ENCODE peak calls at places on chromosomes 4 and X, in eight cellular contexts. C, S, E, T, B, G, Q and A are unnamed samples.

GRCh38 chrX:134676440-134676839 is 18.2 kb upstream of the PLAC1 start:
- DNase-seq in E (no peak), Q (no peak), B (no peak), G (peak; percentile 46), T (no peak), S (no peak), C (no peak), A (no peak)

GRCh38 chr4:155526452-155527169 is 140.0 kb upstream of the GUCY1A1 start:
- DNase-seq in B (no peak), S (no peak), C (no peak), E (no peak), Q (no peak), T (no peak), G (no peak), A (no peak)

GRCh38 chr4:15149842-15150592 is 147.7 kb downstream of the CPEB2 start:
- DNase-seq in E (peak; percentile 89), Q (peak; percentile 49), B (peak; percentile 78), S (peak; percentile 63), G (peak; percentile 72), T (peak; percentile 73), C (no peak), A (peak; percentile 10)

GRCh38 chr4:6703786-6704185 is 5.9 kb downstream of the MRFAP1L1 start:
- DNase-seq in B (no peak), C (no peak), G (no peak), S (no peak), Q (no peak), T (no peak), E (no peak), A (no peak)

GRCh38 chr4:117421706-117422105 is 336.3 kb upstream of the TRAM1L1 start:
- DNase-seq in E (no peak), C (no peak), B (no peak), S (no peak), Q (no peak), G (no peak), T (no peak), A (no peak)

GRCh38 chr4:89289312-89289711 is 18.3 kb downstream of the GPRIN3 start:
- DNase-seq in S (no peak), E (no peak), G (no peak), T (no peak), C (no peak), Q (no peak), B (no peak), A (no peak)

GRCh38 chrX:38220936-38221386 is 290 bp upstream of the SRPX start:
- DNase-seq in C (no peak), G (no peak), T (no peak), Q (no peak), B (no peak), S (no peak), E (no peak), A (no peak)

GRCh38 chrX:153692611-153693156 is 5.0 kb downstream of the SLC6A8 start:
- DNase-seq in G (no peak), Q (no peak), E (no peak), T (no peak), S (no peak), C (no peak), B (peak; percentile 12), A (no peak)

GRCh38 chr4:83112678-83113428 is 1.7 kb downstream of the PLAC8 start:
- DNase-seq in Q (no peak), C (no peak), T (peak; percentile 33), G (no peak), E (peak; percentile 57), S (no peak), B (no peak), A (no peak)